ENCODE peak calls at places on chromosomes 12 and 14, in five cellular contexts. L, Y, H, O and M are unnamed samples.

GRCh38 chr12:97229036-97229435 is 233.6 kb upstream of the RMST start:
- DNase-seq in L (no peak), H (no peak), Y (no peak), O (no peak), M (no peak)

GRCh38 chr14:22002860-22003284 is 329.3 kb upstream of the OR4E1 start:
- DNase-seq in H (peak), L (no peak), O (no peak), Y (peak), M (peak)

GRCh38 chr12:103558879-103559278 is 28.2 kb upstream of the STAB2 start:
- DNase-seq in H (no peak), L (no peak), Y (no peak), O (no peak), M (no peak)

GRCh38 chr14:68908860-68909259 is 70.2 kb downstream of the ACTN1 start:
- DNase-seq in Y (no peak), L (no peak), O (no peak), H (no peak), M (no peak)

GRCh38 chr14:35879654-35880249 is 53.6 kb downstream of the BRMS1L start:
- DNase-seq in O (no peak), H (no peak), L (no peak), Y (no peak), M (peak)

GRCh38 chr14:97077687-97078086 is 280.5 kb downstream of the VRK1 start:
- DNase-seq in O (no peak), Y (no peak), H (no peak), L (no peak), M (no peak)

GRCh38 chr12:6083606-6084005 is 40.9 kb downstream of the VWF start:
- DNase-seq in L (no peak), H (no peak), Y (no peak), O (no peak), M (no peak)

GRCh38 chr12:75488553-75488952 is 8.0 kb downstream of the GLIPR1 start:
- DNase-seq in H (no peak), O (no peak), Y (peak), L (no peak), M (peak)

GRCh38 chr12:11729008-11729407 is 79.5 kb downstream of the ETV6 start:
- DNase-seq in L (no peak), H (no peak), Y (no peak), O (no peak), M (peak)

GRCh38 chr12:102475355-102475754 is 5.0 kb downstream of the IGF1 start:
- DNase-seq in O (no peak), L (no peak), H (no peak), Y (no peak), M (no peak)

GRCh38 chr14:90551070-90551704 is 154.4 kb downstream of the CALM1 start:
- DNase-seq in L (no peak), H (no peak), O (no peak), Y (no peak), M (no peak)

GRCh38 chr14:69320581-69321365 is 60.8 kb downstream of the GALNT16 start:
- DNase-seq in H (no peak), L (no peak), Y (no peak), O (no peak), M (no peak)